ENCODE peak calls at places on chromosomes 16 and 17, in four cellular contexts. One of them, this sample, is unnamed.
A peak's percentile ranks its signal among the peaks of the same experiment; 100 is the strongest.

GRCh38 chr16:79329967-79330366 is 270.6 kb downstream of the MAF start:
- DNase-seq in SK-N-SH: no peak
- DNase-seq in HepG2: no peak
- DNase-seq in GM12878: no peak
- DNase-seq in this sample: no peak

GRCh38 chr16:77211880-77212735 is 12.9 kb downstream of the SYCE1L start:
- DNase-seq in SK-N-SH: peak; percentile 96
- DNase-seq in HepG2: no peak
- DNase-seq in GM12878: no peak
- DNase-seq in this sample: peak; percentile 68

GRCh38 chr16:89304181-89304851 is 86.8 kb downstream of the ZNF778 start:
- DNase-seq in SK-N-SH: no peak
- DNase-seq in HepG2: no peak
- DNase-seq in GM12878: no peak
- DNase-seq in this sample: no peak

GRCh38 chr16:12499032-12499735 is 304.5 kb downstream of the CPPED1 start:
- DNase-seq in SK-N-SH: no peak
- DNase-seq in HepG2: no peak
- DNase-seq in GM12878: no peak
- DNase-seq in this sample: no peak

GRCh38 chr17:2959371-2960130 is 103.9 kb downstream of the OR1D5 start:
- DNase-seq in SK-N-SH: no peak
- DNase-seq in HepG2: no peak
- DNase-seq in GM12878: no peak
- DNase-seq in this sample: no peak

GRCh38 chr16:31120129-31120528 is 2.7 kb downstream of the KAT8 start:
- DNase-seq in SK-N-SH: no peak
- DNase-seq in HepG2: no peak
- DNase-seq in GM12878: no peak
- DNase-seq in this sample: no peak

GRCh38 chr16:83137326-83137770 is 510.6 kb downstream of the CDH13 start:
- DNase-seq in SK-N-SH: no peak
- DNase-seq in HepG2: peak; percentile 64
- DNase-seq in GM12878: no peak
- DNase-seq in this sample: no peak

GRCh38 chr16:50588276-50588675 is 40.1 kb downstream of the NKD1 start:
- DNase-seq in SK-N-SH: no peak
- DNase-seq in HepG2: no peak
- DNase-seq in GM12878: no peak
- DNase-seq in this sample: no peak

GRCh38 chr17:4696432-4696796 is 7.5 kb downstream of the PELP1 start:
- DNase-seq in SK-N-SH: no peak
- DNase-seq in HepG2: no peak
- DNase-seq in GM12878: peak; percentile 55
- DNase-seq in this sample: no peak

GRCh38 chr16:49889725-49890397 is 33.9 kb upstream of the ZNF423 start:
- DNase-seq in SK-N-SH: no peak
- DNase-seq in HepG2: no peak
- DNase-seq in GM12878: no peak
- DNase-seq in this sample: no peak

GRCh38 chr17:81803728-81804558 is at the start of gene GCGR:
- DNase-seq in SK-N-SH: peak; percentile 77
- DNase-seq in HepG2: no peak
- DNase-seq in GM12878: no peak
- DNase-seq in this sample: peak; percentile 63

GRCh38 chr17:27914382-27914781 is 21.2 kb upstream of the LYRM9 start:
- DNase-seq in SK-N-SH: no peak
- DNase-seq in HepG2: no peak
- DNase-seq in GM12878: no peak
- DNase-seq in this sample: no peak

GRCh38 chr17:47813512-47814031 is 8.0 kb downstream of the OSBPL7 start:
- DNase-seq in SK-N-SH: no peak
- DNase-seq in HepG2: no peak
- DNase-seq in GM12878: no peak
- DNase-seq in this sample: no peak

GRCh38 chr16:87490091-87490798 is 2.6 kb downstream of the ZCCHC14 start:
- DNase-seq in SK-N-SH: no peak
- DNase-seq in HepG2: no peak
- DNase-seq in GM12878: no peak
- DNase-seq in this sample: peak; percentile 30

GRCh38 chr16:1048442-1049112 is 24.0 kb upstream of the SSTR5 start:
- DNase-seq in SK-N-SH: peak; percentile 69
- DNase-seq in HepG2: peak; percentile 14
- DNase-seq in GM12878: no peak
- DNase-seq in this sample: peak; percentile 89

GRCh38 chr16:67248401-67249177 is at the start of gene SLC9A5:
- DNase-seq in SK-N-SH: peak; percentile 86
- DNase-seq in HepG2: no peak
- DNase-seq in GM12878: no peak
- DNase-seq in this sample: peak; percentile 57

GRCh38 chr16:83517398-83517797 is 290.4 kb upstream of the HSBP1 start:
- DNase-seq in SK-N-SH: no peak
- DNase-seq in HepG2: no peak
- DNase-seq in GM12878: no peak
- DNase-seq in this sample: no peak

GRCh38 chr17:67637901-67638641 is 79.7 kb upstream of the NOL11 start:
- DNase-seq in SK-N-SH: no peak
- DNase-seq in HepG2: no peak
- DNase-seq in GM12878: no peak
- DNase-seq in this sample: no peak

GRCh38 chr17:70114405-70114804 is 39.4 kb downstream of the KCNJ16 start:
- DNase-seq in SK-N-SH: no peak
- DNase-seq in HepG2: no peak
- DNase-seq in GM12878: no peak
- DNase-seq in this sample: no peak

GRCh38 chr17:64630309-64631223 is 31.5 kb downstream of the SMURF2 start:
- DNase-seq in SK-N-SH: no peak
- DNase-seq in HepG2: no peak
- DNase-seq in GM12878: no peak
- DNase-seq in this sample: no peak

GRCh38 chr16:72938426-72939164 is 109.3 kb downstream of the ZFHX3 start:
- DNase-seq in SK-N-SH: no peak
- DNase-seq in HepG2: no peak
- DNase-seq in GM12878: no peak
- DNase-seq in this sample: no peak

GRCh38 chr17:74947041-74947754 is 11.5 kb downstream of the OTOP3 start:
- DNase-seq in SK-N-SH: no peak
- DNase-seq in HepG2: no peak
- DNase-seq in GM12878: no peak
- DNase-seq in this sample: no peak

GRCh38 chr16:8972843-8973586 is 9.3 kb upstream of the USP7 start:
- DNase-seq in SK-N-SH: no peak
- DNase-seq in HepG2: no peak
- DNase-seq in GM12878: no peak
- DNase-seq in this sample: no peak

GRCh38 chr17:76473541-76473985 is 6.2 kb downstream of the AANAT start:
- DNase-seq in SK-N-SH: peak; percentile 88
- DNase-seq in HepG2: no peak
- DNase-seq in GM12878: no peak
- DNase-seq in this sample: peak; percentile 67

GRCh38 chr16:1914759-1915387 is 3.3 kb downstream of the HS3ST6 start:
- DNase-seq in SK-N-SH: no peak
- DNase-seq in HepG2: no peak
- DNase-seq in GM12878: no peak
- DNase-seq in this sample: no peak

GRCh38 chr17:82791532-82791931 is 39.7 kb downstream of the TBCD start:
- DNase-seq in SK-N-SH: no peak
- DNase-seq in HepG2: no peak
- DNase-seq in GM12878: no peak
- DNase-seq in this sample: no peak

GRCh38 chr17:74474043-74474792 is 7.8 kb downstream of the CD300A start:
- DNase-seq in SK-N-SH: peak; percentile 17
- DNase-seq in HepG2: no peak
- DNase-seq in GM12878: no peak
- DNase-seq in this sample: no peak

GRCh38 chr17:81328925-81329278 is 33.8 kb upstream of the SLC38A10 start:
- DNase-seq in SK-N-SH: peak; percentile 72
- DNase-seq in HepG2: no peak
- DNase-seq in GM12878: no peak
- DNase-seq in this sample: no peak

GRCh38 chr16:70746708-70747424 is 54.1 kb downstream of the VAC14 start:
- DNase-seq in SK-N-SH: no peak
- DNase-seq in HepG2: peak; percentile 99
- DNase-seq in GM12878: no peak
- DNase-seq in this sample: peak; percentile 90

GRCh38 chr16:3456374-3456773 is 12.9 kb downstream of the NAA60 start:
- DNase-seq in SK-N-SH: no peak
- DNase-seq in HepG2: no peak
- DNase-seq in GM12878: no peak
- DNase-seq in this sample: no peak

GRCh38 chr16:24282129-24282528 is 26.0 kb downstream of the CACNG3 start:
- DNase-seq in SK-N-SH: no peak
- DNase-seq in HepG2: no peak
- DNase-seq in GM12878: no peak
- DNase-seq in this sample: no peak

GRCh38 chr17:78381601-78382168 is 3.2 kb downstream of the PGS1 start:
- DNase-seq in SK-N-SH: no peak
- DNase-seq in HepG2: no peak
- DNase-seq in GM12878: no peak
- DNase-seq in this sample: peak; percentile 77
- TF ChIP-seq MXI1 in SK-N-SH: no peak
- TF ChIP-seq MXI1 in HepG2: no peak
- TF ChIP-seq MXI1 in GM12878: no peak
- TF ChIP-seq MXI1 in this sample: no peak

DNA sequence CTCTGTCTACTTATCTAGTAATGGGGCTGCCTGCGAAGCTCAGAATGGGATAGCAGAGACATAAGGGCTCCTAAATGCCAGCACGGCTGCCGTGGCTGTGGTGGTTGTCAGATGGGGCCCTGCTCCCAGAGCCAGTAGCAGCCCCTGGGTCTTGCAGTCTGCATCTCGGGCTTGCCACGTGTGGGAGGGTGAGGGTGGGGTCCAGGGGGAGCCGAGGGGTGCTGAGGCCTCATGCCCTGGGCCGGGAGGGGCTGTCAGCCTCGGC is 88.8 kb upstream of the GSE1 start:
- DNase-seq in SK-N-SH: no peak
- DNase-seq in HepG2: peak; percentile 39
- DNase-seq in GM12878: no peak
- DNase-seq in this sample: no peak
- H3K4me2 ChIP-seq in SK-N-SH: no peak overlapping the region
- H3K4me2 ChIP-seq in HepG2: peak overlapping the region; percentile 83
- H3K4me2 ChIP-seq in GM12878: no peak overlapping the region
- H3K4me2 ChIP-seq in this sample: no peak overlapping the region

DNA sequence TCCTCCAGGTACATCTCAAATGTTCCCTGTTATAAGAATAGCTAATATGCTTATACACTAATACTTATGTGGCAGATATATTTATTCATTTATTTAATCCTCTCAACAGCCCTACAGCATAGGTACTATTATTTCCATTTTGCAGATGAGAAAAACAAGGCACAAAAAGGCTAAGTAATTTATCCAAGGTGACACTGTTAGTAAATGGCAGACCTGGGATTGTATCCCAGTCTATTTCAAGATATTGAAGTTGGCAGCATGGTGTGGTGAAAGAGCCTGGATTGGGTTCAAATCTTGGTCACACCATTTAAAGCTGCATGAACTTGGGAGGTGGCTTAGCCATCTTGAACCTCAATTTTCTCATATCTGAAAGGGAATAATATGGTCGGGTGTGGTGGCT is 27.2 kb downstream of the TMEM98 start:
- DNase-seq in SK-N-SH: no peak
- DNase-seq in HepG2: no peak
- DNase-seq in GM12878: no peak
- DNase-seq in this sample: no peak
- TF ChIP-seq GABPA in SK-N-SH: no peak
- TF ChIP-seq GABPA in HepG2: no peak
- TF ChIP-seq GABPA in GM12878: no peak
- TF ChIP-seq GABPA in this sample: no peak

DNA sequence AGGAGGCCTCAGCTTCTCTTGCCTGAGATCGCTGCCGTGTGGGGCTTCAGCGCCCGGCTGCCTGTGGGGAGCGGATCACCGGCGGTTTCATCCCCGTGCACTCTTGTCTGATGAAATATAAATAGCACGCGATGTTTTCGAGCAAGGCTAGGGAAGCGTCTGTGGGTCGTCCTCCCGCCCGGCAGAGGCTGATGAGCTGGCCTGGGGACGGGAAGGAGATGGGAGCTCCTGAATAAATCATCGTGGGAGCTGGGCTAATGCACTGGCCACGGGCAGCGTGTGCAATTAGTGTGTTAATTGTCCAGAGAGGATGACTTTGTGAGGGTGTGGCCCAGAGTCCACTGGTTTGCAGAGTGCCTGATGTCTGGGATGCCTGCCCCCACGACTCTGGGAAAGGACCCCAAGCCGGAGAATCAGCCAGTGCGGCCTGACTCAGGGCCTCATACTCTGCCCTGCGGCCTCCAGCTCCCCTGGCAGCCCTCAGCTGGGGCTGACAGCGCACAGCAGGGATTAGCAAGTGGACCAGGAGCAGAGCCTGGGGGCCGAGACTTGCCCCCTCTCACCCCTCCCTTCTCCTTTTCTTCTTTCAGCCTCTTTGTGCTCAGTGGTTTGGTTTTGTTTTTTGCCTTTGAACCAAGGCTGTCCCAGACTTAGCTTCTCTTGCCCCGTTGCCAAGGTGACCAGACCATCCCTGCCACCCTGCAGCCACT is 21.3 kb downstream of the KCNJ12 start:
- DNase-seq in SK-N-SH: no peak
- DNase-seq in HepG2: no peak
- DNase-seq in GM12878: no peak
- DNase-seq in this sample: no peak
- TF ChIP-seq MXI1 in SK-N-SH: no peak
- TF ChIP-seq MXI1 in HepG2: no peak
- TF ChIP-seq MXI1 in GM12878: no peak
- TF ChIP-seq MXI1 in this sample: no peak

This sample was measured in K562.